ENCODE peak calls at places on chromosomes 16 and 17, in ten cellular contexts. E is cardiac muscle cell; P is PC-9; Q is ovary; L is body of pancreas; Z is neuronal stem cell; T is left ventricle myocardium inferior; G is neural progenitor cell; C is fibroblast of lung; S is naive thymus-derived CD4-positive, alpha-beta T cell. I is an unnamed sample.

GRCh38 chr16:64089697-64090096 is 1032.2 kb downstream of the CDH11 start:
- DNase-seq in E (peak; percentile 40), P (no peak), Q (no peak), L (no peak), Z (peak; percentile 32), T (no peak), G (peak; percentile 66), C (peak; percentile 14), S (no peak), I (no peak)

GRCh38 chr17:69733171-69734014 is 318.9 kb downstream of the MAP2K6 start:
- DNase-seq in E (peak; percentile 37), P (peak; percentile 44), Q (no peak), L (no peak), Z (no peak), T (peak; percentile 22), G (no peak), C (peak; percentile 86), S (no peak), I (peak; percentile 58)

GRCh38 chr17:8384801-8385335 is 1.9 kb upstream of the RPL26 start:
- DNase-seq in E (peak; percentile 86), P (peak; percentile 92), Q (no peak), L (no peak), Z (no peak), T (no peak), G (peak; percentile 21), C (peak; percentile 96), S (no peak), I (peak; percentile 88)

GRCh38 chr17:51004249-51004648 is 116.4 kb downstream of the SPAG9 start:
- DNase-seq in E (no peak), P (no peak), Q (no peak), L (no peak), Z (no peak), T (no peak), G (no peak), C (no peak), S (no peak), I (no peak)

GRCh38 chr16:4696905-4697866 is 3.8 kb downstream of the NUDT16L1 start:
- DNase-seq in E (no peak), P (no peak), Q (no peak), L (no peak), Z (no peak), T (no peak), G (no peak), C (no peak), S (no peak), I (no peak)

GRCh38 chr16:77689971-77690370 is 32.3 kb upstream of the NUDT7 start:
- DNase-seq in E (no peak), P (no peak), Q (no peak), L (no peak), Z (no peak), T (no peak), G (no peak), C (no peak), S (no peak), I (no peak)

GRCh38 chr16:22192261-22193133 is 13.6 kb upstream of the EEF2K start:
- DNase-seq in E (peak; percentile 98), P (peak; percentile 46), Q (peak; percentile 84), L (peak; percentile 72), Z (no peak), T (peak; percentile 77), G (peak; percentile 50), C (peak; percentile 95), S (peak; percentile 78), I (peak; percentile 76)

GRCh38 chr16:8768701-8769100 is 28.7 kb downstream of the TMEM186 start:
- DNase-seq in E (no peak), P (no peak), Q (no peak), L (no peak), Z (peak; percentile 78), T (no peak), G (peak; percentile 81), C (peak; percentile 4), S (no peak), I (no peak)

GRCh38 chr16:65068151-65068740 is 53.6 kb downstream of the CDH11 start:
- DNase-seq in E (peak; percentile 59), P (no peak), Q (no peak), L (no peak), Z (no peak), T (no peak), G (no peak), C (peak; percentile 67), S (no peak), I (no peak)

GRCh38 chr17:1555618-1556471 is 6.7 kb downstream of the PITPNA start:
- DNase-seq in E (no peak), P (no peak), Q (no peak), L (no peak), Z (no peak), T (no peak), G (no peak), C (no peak), S (no peak), I (no peak)

DNA sequence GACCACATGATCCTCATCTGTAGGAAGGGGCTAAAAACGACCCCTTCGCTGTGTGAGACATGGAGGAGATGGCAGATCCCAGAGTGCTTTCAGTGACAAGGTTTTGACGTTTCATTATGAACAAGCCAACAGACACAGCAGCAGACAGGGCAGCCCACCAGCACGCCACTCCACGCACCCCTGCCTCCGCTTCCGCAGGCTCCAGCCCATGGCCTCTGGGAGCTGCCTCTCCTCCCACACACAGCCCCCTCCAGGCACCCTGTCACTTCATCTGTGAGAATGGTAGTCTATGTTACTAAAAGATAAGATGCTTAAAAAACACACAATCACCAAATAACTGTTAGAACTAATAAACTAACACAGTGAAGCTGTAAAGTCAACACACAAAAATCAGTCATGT is 12.3 kb upstream of the ADCY7 start:
- DNase-seq in E (no peak), P (no peak), Q (no peak), L (no peak), Z (no peak), T (no peak), G (no peak), C (no peak), S (no peak), I (no peak)
- H3K4me1 ChIP-seq in E (no peaks in the 10 kb centered on the region), P (no peaks in the 10 kb centered on the region), Q (peaks cover 4% of the 10 kb centered on the region), L (no peaks in the 10 kb centered on the region), Z (peaks cover 5% of the 10 kb centered on the region), T (peaks cover 6% of the 10 kb centered on the region), G (peaks cover 15% of the 10 kb centered on the region), C (peaks cover 5% of the 10 kb centered on the region), S (no peaks in the 10 kb centered on the region), I (peaks cover 43% of the 10 kb centered on the region)

GRCh38 chr17:79803997-79804855 is 7.3 kb upstream of the CBX8 start:
- DNase-seq in E (no peak), P (no peak), Q (no peak), L (no peak), Z (no peak), T (no peak), G (peak; percentile 74), C (no peak), S (peak; percentile 58), I (peak; percentile 57)

GRCh38 chr17:79802039-79802735 is 5.3 kb upstream of the CBX8 start:
- DNase-seq in E (no peak), P (no peak), Q (no peak), L (no peak), Z (no peak), T (no peak), G (peak; percentile 41), C (no peak), S (no peak), I (no peak)

GRCh38 chr17:79803421-79803996 is 6.6 kb upstream of the CBX8 start:
- DNase-seq in E (no peak), P (no peak), Q (no peak), L (no peak), Z (no peak), T (no peak), G (peak; percentile 22), C (no peak), S (no peak), I (no peak)

GRCh38 chr17:79801156-79802038 is 4.5 kb upstream of the CBX8 start:
- DNase-seq in E (no peak), P (no peak), Q (no peak), L (peak; percentile 67), Z (no peak), T (no peak), G (peak; percentile 63), C (peak; percentile 36), S (no peak), I (no peak)

DNA sequence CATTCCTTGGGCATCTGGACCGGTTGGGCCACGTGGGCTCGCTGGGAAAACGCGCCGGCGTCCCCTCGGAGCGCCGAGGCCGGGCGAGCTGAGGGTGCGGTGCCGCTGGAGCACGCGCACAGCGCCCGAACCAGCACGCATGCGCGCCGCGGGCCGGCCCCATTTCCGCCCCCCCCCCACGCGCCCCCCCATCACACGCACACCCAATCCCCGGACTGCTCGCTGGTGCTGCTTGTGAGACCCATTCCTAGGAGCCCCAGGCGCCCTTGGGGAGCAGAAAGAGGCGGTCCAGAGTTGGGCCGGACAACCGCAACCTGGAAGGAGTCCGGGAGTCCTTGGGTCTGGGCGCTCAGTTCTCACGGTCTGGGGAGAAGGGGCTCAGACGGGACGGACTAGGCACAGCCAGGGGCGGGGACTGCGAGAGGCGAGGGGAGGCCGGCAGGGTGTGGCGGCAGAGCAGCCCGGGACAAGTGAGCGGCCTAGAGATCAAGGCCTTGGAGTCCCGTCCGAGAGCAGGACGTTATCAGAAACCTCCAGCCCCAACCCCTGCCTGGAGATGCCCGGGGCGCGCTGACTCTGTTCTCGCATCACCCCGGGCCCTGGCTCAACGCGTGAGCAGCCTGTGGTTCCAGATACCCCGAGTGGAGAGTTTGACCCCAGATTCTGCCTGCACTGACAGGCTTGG is 6.0 kb upstream of the CBX8 start:
- DNase-seq in E (no peak), P (no peak), Q (no peak), L (no peak), Z (no peak), T (no peak), G (peak; percentile 45), C (no peak), S (no peak), I (no peak)
- H3K4me1 ChIP-seq in E (peaks cover 3% of the 10 kb centered on the region), P (peaks cover 4% of the 10 kb centered on the region), Q (peaks cover 8% of the 10 kb centered on the region), L (peaks cover 55% of the 10 kb centered on the region), Z (peaks cover 61% of the 10 kb centered on the region), T (peaks cover 56% of the 10 kb centered on the region), G (peaks cover 47% of the 10 kb centered on the region), C (no peaks in the 10 kb centered on the region), S (peaks cover 37% of the 10 kb centered on the region), I (peaks cover 51% of the 10 kb centered on the region)

DNA sequence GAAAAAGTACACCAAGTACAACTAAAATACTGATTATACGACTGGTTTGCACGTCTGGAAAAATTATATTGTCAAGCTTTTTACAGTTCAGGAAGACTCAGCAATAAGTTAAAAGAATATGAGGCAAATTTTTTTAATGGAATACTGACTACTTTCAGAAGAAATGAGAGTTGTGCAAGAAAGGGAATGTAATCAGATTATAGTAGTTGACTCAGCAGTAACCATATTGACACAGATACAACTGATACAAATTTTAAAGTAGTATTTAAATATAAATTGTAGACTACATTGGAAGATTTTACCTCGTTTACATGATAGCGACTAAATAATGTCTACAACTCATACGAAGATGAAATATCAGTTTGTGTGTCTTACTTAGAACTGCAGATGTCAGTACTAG is 16.7 kb downstream of the ASGR2 start:
- DNase-seq in E (no peak), P (no peak), Q (no peak), L (no peak), Z (no peak), T (no peak), G (no peak), C (no peak), S (no peak), I (no peak)
- H3K4me1 ChIP-seq in E (no peaks in the 10 kb centered on the region), P (peaks cover 5% of the 10 kb centered on the region), Q (no peaks in the 10 kb centered on the region), L (no peaks in the 10 kb centered on the region), Z (no peaks in the 10 kb centered on the region), T (no peaks in the 10 kb centered on the region), G (no peaks in the 10 kb centered on the region), C (no peaks in the 10 kb centered on the region), S (no peaks in the 10 kb centered on the region), I (no peaks in the 10 kb centered on the region)

DNA sequence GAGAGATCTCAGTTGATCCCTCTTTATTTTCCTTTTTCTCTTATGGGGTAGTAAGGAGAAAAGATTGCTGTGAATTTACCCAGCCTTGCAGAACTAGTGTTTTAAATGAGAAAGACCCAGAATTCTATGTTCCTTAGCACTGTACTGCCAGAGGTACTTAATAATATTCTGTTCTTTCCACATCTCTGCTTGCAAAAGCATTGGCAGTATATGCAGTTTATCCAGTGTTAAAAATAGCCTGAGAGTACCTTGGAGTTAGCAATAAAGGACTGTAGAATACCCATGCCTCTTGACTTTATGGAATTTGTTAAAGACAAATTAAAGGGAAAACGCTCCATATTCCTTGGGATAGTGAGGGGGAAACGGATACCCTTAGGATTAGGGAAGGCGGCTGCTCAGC is 11.9 kb downstream of the SLC7A6 start:
- DNase-seq in E (no peak), P (no peak), Q (no peak), L (no peak), Z (no peak), T (no peak), G (no peak), C (no peak), S (no peak), I (no peak)
- H3K4me1 ChIP-seq in E (peaks cover 7% of the 10 kb centered on the region), P (peaks cover 7% of the 10 kb centered on the region), Q (no peaks in the 10 kb centered on the region), L (peaks cover 17% of the 10 kb centered on the region), Z (peaks cover 3% of the 10 kb centered on the region), T (peaks cover 94% of the 10 kb centered on the region), G (no peaks in the 10 kb centered on the region), C (no peaks in the 10 kb centered on the region), S (peaks cover 61% of the 10 kb centered on the region), I (no peaks in the 10 kb centered on the region)

I was measured in SJSA1.